ENCODE peak calls at places on chromosome 19, in four cellular contexts. B is H1, M is IMR-90, E is mesenchymal stem cell. X is an unnamed sample.

GRCh38 chr19:35879770-35880317 is 11.5 kb downstream of the APLP1 start:
- DNase-seq in E (peak), M (peak), B (peak), X (peak)

GRCh38 chr19:50323782-50324133 is 5.4 kb downstream of the KCNC3 start:
- DNase-seq in M (no peak), E (no peak), B (no peak), X (no peak)

GRCh38 chr19:13484141-13484540 is 22.1 kb downstream of the CACNA1A start:
- DNase-seq in B (no peak), E (no peak), M (peak), X (no peak)

GRCh38 chr19:19613456-19613855 is 5.0 kb downstream of the PBX4 start:
- DNase-seq in B (no peak), E (no peak), M (no peak), X (no peak)

GRCh38 chr19:29873024-29873800 is 61.4 kb downstream of the CCNE1 start:
- DNase-seq in E (peak), B (peak), M (no peak), X (peak)

GRCh38 chr19:45506991-45507863 is at the start of gene VASP:
- DNase-seq in E (peak), B (peak), M (peak), X (peak)

GRCh38 chr19:3065675-3066357 is 3.5 kb upstream of the TLE5 start:
- DNase-seq in M (no peak), B (no peak), E (no peak), X (no peak)

GRCh38 chr19:49210108-49210900 is 52.7 kb downstream of the TRPM4 start:
- DNase-seq in B (peak), E (peak), M (no peak), X (peak)

GRCh38 chr19:48826606-48827020 is 9.7 kb downstream of the HSD17B14 start:
- DNase-seq in M (no peak), B (peak), E (no peak), X (no peak)

GRCh38 chr19:18481505-18482222 is 40.2 kb downstream of the ELL start:
- DNase-seq in B (no peak), M (no peak), E (no peak), X (no peak)

DNA sequence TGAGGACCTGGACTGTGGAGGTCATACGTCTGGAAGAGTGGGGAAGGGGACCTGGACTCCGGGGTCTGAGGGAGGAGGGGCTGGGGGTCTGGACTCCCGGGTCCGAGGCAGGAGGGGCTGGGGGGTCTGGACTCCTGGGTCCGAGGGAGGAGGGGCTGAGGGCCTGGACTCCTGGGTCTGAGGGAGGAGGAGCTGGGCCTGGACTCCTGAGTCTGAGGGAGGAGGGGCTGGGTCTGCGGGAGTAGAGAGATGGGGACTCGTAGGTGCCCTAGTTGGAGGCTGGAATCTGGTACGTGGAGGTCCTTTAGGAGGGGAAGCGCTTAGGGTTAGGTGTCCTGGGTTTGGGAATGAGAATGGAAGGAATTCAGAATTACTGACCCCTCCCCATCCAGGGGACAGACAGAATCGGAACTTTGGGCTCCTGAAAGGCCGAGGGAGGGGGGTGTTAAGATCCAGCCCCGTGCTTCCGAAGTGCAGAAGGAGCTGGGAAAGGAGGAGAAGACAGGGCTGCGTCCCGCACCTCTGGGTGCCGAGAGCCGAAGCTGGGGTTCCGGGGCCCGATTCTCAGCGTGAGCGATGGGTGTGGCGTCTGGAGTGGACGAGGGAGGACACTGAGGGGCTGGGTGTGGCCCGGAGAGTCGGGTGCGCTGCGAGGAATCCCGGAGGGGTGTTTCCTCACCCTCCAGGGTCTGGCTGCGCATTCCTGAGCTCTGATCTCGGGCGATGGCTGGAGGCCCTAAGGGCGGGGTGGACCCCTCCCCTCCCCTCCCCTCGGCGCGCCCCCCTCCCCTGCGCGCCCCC is 608 bp downstream of the MYADM start:
- DNase-seq in M (peak), E (peak), B (peak), X (no peak)
- H2BK15ac ChIP-seq in M (peak), E (peak), B (no peak), X (peak)

GRCh38 chr19:9883231-9883758 is 48.2 kb downstream of the PIN1 start:
- DNase-seq in M (no peak), E (no peak), B (no peak), X (peak)
- H3K4me2 ChIP-seq in M (no peak), E (no peak), B (peak), X (peak)

GRCh38 chr19:1910169-1910568 is 5.0 kb downstream of the ADAT3 start:
- DNase-seq in M (peak), E (peak), B (no peak), X (no peak)

GRCh38 chr19:1912760-1913505 is 7.7 kb downstream of the ADAT3 start:
- DNase-seq in B (no peak), E (no peak), M (no peak), X (no peak)

GRCh38 chr19:1908364-1908678 is 3.1 kb downstream of the ADAT3 start:
- DNase-seq in E (no peak), M (no peak), B (no peak), X (no peak)

GRCh38 chr19:1911995-1912394 is 6.8 kb downstream of the ADAT3 start:
- DNase-seq in E (no peak), M (no peak), B (no peak), X (no peak)

DNA sequence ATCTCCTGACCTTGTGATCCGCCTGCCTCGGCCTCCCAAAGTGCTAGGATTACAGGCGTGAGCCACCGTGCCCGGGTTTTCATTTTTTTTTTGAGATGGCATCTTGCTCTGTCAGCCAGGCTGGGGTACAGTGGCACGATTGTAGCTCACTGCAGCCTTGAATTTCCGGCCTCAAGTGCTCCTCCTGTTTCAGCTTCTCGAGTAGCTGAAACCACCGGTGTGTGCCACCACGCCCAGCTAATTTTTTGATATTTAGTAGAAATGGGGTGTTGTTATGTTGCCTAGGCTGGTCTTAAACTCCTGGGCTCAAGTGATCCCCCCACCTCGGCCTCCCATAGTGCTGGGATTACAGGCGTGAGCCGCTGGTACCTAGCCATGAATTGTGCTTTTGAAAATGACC is 5.9 kb downstream of the ADAT3 start:
- DNase-seq in E (no peak), B (no peak), M (no peak), X (no peak)
- H3K4ac ChIP-seq in E (no peak), B (no peak), M (no peak), X (no peak)

GRCh38 chr19:17259934-17260333 is 4.6 kb downstream of the USHBP1 start:
- DNase-seq in B (no peak), M (no peak), E (no peak), X (no peak)
- H2BK15ac ChIP-seq in B (no peak), M (no peak), E (no peak), X (no peak)

X was measured in neuronal stem cell.